ENCODE peak calls at places on chromosomes 12 and 14, in five cellular contexts. B is left lung, U is stomach, R is A549, D is HCT116. P is an unnamed sample. For H3K9me3, the result is how much of the 10 kb centered on the place peaks cover.

GRCh38 chr12:51128905-51129304 is 44.0 kb downstream of the TFCP2 start:
- DNase-seq in D (no peak), R (no peak), U (no peak), B (no peak), P (no peak)

GRCh38 chr12:28122756-28123155 is 67.5 kb upstream of the CCDC91 start:
- DNase-seq in D (no peak), R (no peak), U (no peak), B (no peak), P (no peak)

GRCh38 chr14:104445832-104446381 is 133.7 kb upstream of the C14orf180 start:
- DNase-seq in R (no peak), U (peak), B (no peak), D (no peak), P (peak)

GRCh38 chr12:91893476-91893875 is 252.2 kb downstream of the BTG1 start:
- DNase-seq in U (no peak), R (peak), D (no peak), B (no peak), P (no peak)

GRCh38 chr12:57864811-57865751 is 18.6 kb upstream of the CTDSP2 start:
- DNase-seq in D (peak), U (peak), B (peak), R (peak), P (peak)

GRCh38 chr14:50797250-50798047 is 33.5 kb downstream of the NIN start:
- DNase-seq in B (no peak), D (no peak), U (no peak), R (no peak), P (no peak)

GRCh38 chr14:36690301-36691020 is 28.8 kb downstream of the PAX9 start:
- DNase-seq in R (peak), D (no peak), U (no peak), B (no peak), P (no peak)

GRCh38 chr12:59119676-59120075 is 199.4 kb upstream of the LRIG3 start:
- DNase-seq in R (no peak), D (no peak), U (no peak), B (no peak), P (no peak)

GRCh38 chr12:127293507-127294310 is 973.3 kb upstream of the TMEM132C start:
- DNase-seq in U (peak), R (peak), B (no peak), D (peak), P (peak)

GRCh38 chr12:117098361-117099217 is 627 bp downstream of the TESC start:
- DNase-seq in D (no peak), B (peak), R (peak), U (peak), P (peak)

GRCh38 chr12:3655331-3655900 is 97.5 kb downstream of the CRACR2A start:
- DNase-seq in B (no peak), U (no peak), D (no peak), R (peak), P (no peak)

GRCh38 chr14:29643415-29644206 is 284.0 kb downstream of the PRKD1 start:
- DNase-seq in U (no peak), D (no peak), R (peak), B (no peak), P (no peak)

GRCh38 chr12:117365072-117365616 is 3.7 kb upstream of the NOS1 start:
- DNase-seq in D (no peak), R (no peak), B (no peak), U (no peak), P (no peak)

GRCh38 chr14:100296106-100296651 is 10.1 kb downstream of the SLC25A29 start:
- DNase-seq in U (no peak), R (no peak), D (no peak), B (peak), P (peak)

GRCh38 chr14:100298551-100299237 is 7.5 kb downstream of the SLC25A29 start:
- DNase-seq in D (no peak), U (no peak), R (no peak), B (no peak), P (no peak)

GRCh38 chr14:100299238-100299560 is 7.0 kb downstream of the SLC25A29 start:
- DNase-seq in D (no peak), B (no peak), R (no peak), U (no peak), P (no peak)

GRCh38 chr14:100295376-100296105 is 10.7 kb downstream of the SLC25A29 start:
- DNase-seq in U (no peak), B (no peak), R (no peak), D (no peak), P (peak)

GRCh38 chr14:100297320-100298300 is 8.6 kb downstream of the SLC25A29 start:
- DNase-seq in B (peak), U (peak), D (no peak), R (no peak), P (peak)
- H3K27ac ChIP-seq in B (peak), U (peak), D (no peak), R (no peak), P (peak)

GRCh38 chr12:132451172-132451835 is 38.6 kb upstream of the FBRSL1 start:
- DNase-seq in D (no peak), B (no peak), U (no peak), R (no peak), P (no peak)
- H3K4me3 ChIP-seq in D (no peak), B (no peak), U (no peak), R (no peak), P (no peak)

GRCh38 chr14:84686550-84686949 is 843.4 kb upstream of the FLRT2 start:
- DNase-seq in U (no peak), B (no peak), D (no peak), R (no peak), P (no peak)
- H3K9me3 ChIP-seq in U (under half), B (under half), D (under half), R (under half), P (under half)

DNA sequence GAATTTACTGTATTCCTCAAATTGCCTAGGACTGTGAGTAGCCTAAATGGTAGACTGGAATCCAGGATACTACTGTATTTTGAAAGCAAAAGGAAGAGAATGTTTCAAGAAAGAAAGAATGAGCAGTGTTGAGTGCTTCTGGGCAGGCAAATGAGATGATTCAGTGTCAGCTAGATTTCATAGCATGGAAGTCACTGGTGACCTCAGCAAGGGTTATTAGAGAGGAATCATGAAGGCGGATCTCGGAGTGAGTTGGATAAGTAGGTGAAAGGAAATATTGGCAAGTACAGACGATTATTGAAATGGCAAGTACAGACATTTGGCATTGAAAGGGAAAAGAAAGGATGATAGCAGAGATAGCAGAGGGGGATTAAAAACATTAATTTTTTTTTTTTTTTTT is 27.1 kb downstream of the VRK1 start:
- DNase-seq in U (no peak), B (no peak), R (no peak), D (no peak), P (no peak)
- H3K27ac ChIP-seq in U (no peak), B (no peak), R (no peak), D (no peak), P (no peak)

GRCh38 chr12:70603044-70603443 is 34.2 kb downstream of the PTPRB start:
- DNase-seq in D (no peak), R (no peak), B (no peak), U (no peak), P (no peak)

GRCh38 chr12:70606001-70606400 is 31.2 kb downstream of the PTPRB start:
- DNase-seq in R (no peak), U (no peak), B (no peak), D (no peak), P (no peak)

GRCh38 chr12:70607107-70607506 is 30.1 kb downstream of the PTPRB start:
- DNase-seq in U (no peak), B (no peak), R (no peak), D (no peak), P (no peak)

GRCh38 chr12:70608184-70608583 is 29.0 kb downstream of the PTPRB start:
- DNase-seq in B (no peak), R (no peak), U (no peak), D (no peak), P (no peak)

GRCh38 chr12:70604662-70605061 is 32.6 kb downstream of the PTPRB start:
- DNase-seq in U (no peak), D (no peak), B (no peak), R (no peak), P (no peak)
- H3K4me3 ChIP-seq in U (no peak), D (no peak), B (peak), R (no peak), P (peak)

GRCh38 chr12:132925597-132926416 is 30.3 kb downstream of the ZNF605 start:
- DNase-seq in D (no peak), R (peak), U (no peak), B (no peak), P (no peak)

GRCh38 chr12:132923356-132923909 is 32.7 kb downstream of the ZNF605 start:
- DNase-seq in R (no peak), D (no peak), B (no peak), U (no peak), P (no peak)

GRCh38 chr12:132924356-132924755 is 31.8 kb downstream of the ZNF605 start:
- DNase-seq in R (no peak), B (no peak), U (no peak), D (no peak), P (no peak)

GRCh38 chr12:132921685-132922084 is 34.3 kb upstream of the CHFR start:
- DNase-seq in B (no peak), R (no peak), U (no peak), D (peak), P (no peak)

GRCh38 chr12:132922676-132923075 is 33.4 kb downstream of the ZNF605 start:
- DNase-seq in U (no peak), D (no peak), R (no peak), B (no peak), P (no peak)
- H3K9me3 ChIP-seq in U (half or more), D (under half), R (half or more), B (under half), P (half or more)

GRCh38 chr14:88614218-88614907 is 51.5 kb downstream of the ZC3H14 start:
- DNase-seq in R (no peak), U (no peak), B (no peak), D (no peak), P (no peak)
- H3K27ac ChIP-seq in R (no peak), U (peak), B (peak), D (no peak), P (no peak)

GRCh38 chr12:12901158-12901791 is 9.9 kb downstream of the GPRC5A start:
- DNase-seq in R (peak), U (no peak), B (peak), D (no peak), P (no peak)

GRCh38 chr12:12903642-12904609 is 12.6 kb downstream of the GPRC5A start:
- DNase-seq in R (no peak), D (peak), B (no peak), U (no peak), P (no peak)

GRCh38 chr12:12899530-12900380 is 8.4 kb downstream of the GPRC5A start:
- DNase-seq in R (peak), U (no peak), D (no peak), B (no peak), P (no peak)

GRCh38 chr12:12900786-12901157 is 9.4 kb downstream of the GPRC5A start:
- DNase-seq in B (no peak), U (no peak), D (no peak), R (no peak), P (no peak)

GRCh38 chr12:12902036-12902435 is 10.7 kb downstream of the GPRC5A start:
- DNase-seq in D (no peak), U (no peak), R (no peak), B (no peak), P (no peak)
- H3K4me3 ChIP-seq in D (no peak), U (no peak), R (peak), B (no peak), P (peak)